ENCODE peak calls at places on chromosomes 6 and 20, in four cellular contexts. One of them, this sample, is unnamed.

GRCh38 chr20:3158968-3159431 is 665 bp downstream of the FASTKD5 start:
- DNase-seq in K562: peak
- DNase-seq in HepG2: no peak
- DNase-seq in HEK293T: no peak
- DNase-seq in this sample: no peak

GRCh38 chr6:113825776-113826175 is 31.4 kb upstream of the MARCKS start:
- DNase-seq in HEK293T: no peak
- DNase-seq in K562: no peak
- DNase-seq in HepG2: no peak
- DNase-seq in this sample: no peak

GRCh38 chr6:52284131-52284459 is 447 bp downstream of the MCM3 start:
- DNase-seq in HEK293T: peak
- DNase-seq in K562: peak
- DNase-seq in HepG2: peak
- DNase-seq in this sample: peak

GRCh38 chr6:63724721-63725120 is 89.1 kb downstream of the PHF3 start:
- DNase-seq in HepG2: peak
- DNase-seq in HEK293T: no peak
- DNase-seq in K562: no peak
- DNase-seq in this sample: no peak

GRCh38 chr20:33922224-33922623 is 71.5 kb upstream of the RALY start:
- DNase-seq in HEK293T: no peak
- DNase-seq in HepG2: no peak
- DNase-seq in K562: no peak
- DNase-seq in this sample: no peak

GRCh38 chr20:43183526-43183925 is 6.2 kb downstream of the PTPRT start:
- DNase-seq in HepG2: no peak
- DNase-seq in K562: no peak
- DNase-seq in HEK293T: no peak
- DNase-seq in this sample: no peak

GRCh38 chr6:88631830-88632229 is 331.6 kb downstream of the RNGTT start:
- DNase-seq in HEK293T: no peak
- DNase-seq in K562: no peak
- DNase-seq in HepG2: no peak
- DNase-seq in this sample: no peak

GRCh38 chr20:4335722-4336121 is 320.4 kb upstream of the RNF24 start:
- DNase-seq in HEK293T: no peak
- DNase-seq in K562: no peak
- DNase-seq in HepG2: no peak
- DNase-seq in this sample: no peak

GRCh38 chr20:34637245-34638185 is 39.4 kb downstream of the PIGU start:
- DNase-seq in K562: no peak
- DNase-seq in HEK293T: no peak
- DNase-seq in HepG2: peak
- DNase-seq in this sample: no peak

GRCh38 chr20:49340161-49340966 is 62.5 kb upstream of the ZNFX1 start:
- DNase-seq in K562: no peak
- DNase-seq in HepG2: no peak
- DNase-seq in HEK293T: no peak
- DNase-seq in this sample: no peak

GRCh38 chr6:161748535-161749386 is 474.9 kb upstream of the AGPAT4 start:
- DNase-seq in HEK293T: peak
- DNase-seq in HepG2: peak
- DNase-seq in K562: peak
- DNase-seq in this sample: peak

GRCh38 chr20:43458422-43458924 is 777 bp downstream of the SRSF6 start:
- DNase-seq in K562: no peak
- DNase-seq in HepG2: no peak
- DNase-seq in HEK293T: no peak
- DNase-seq in this sample: no peak

GRCh38 chr6:114228675-114229074 is 114.1 kb downstream of the HS3ST5 start:
- DNase-seq in HepG2: no peak
- DNase-seq in K562: no peak
- DNase-seq in HEK293T: no peak
- DNase-seq in this sample: no peak

GRCh38 chr20:48897298-48898044 is 24.0 kb upstream of the ARFGEF2 start:
- DNase-seq in HepG2: no peak
- DNase-seq in HEK293T: no peak
- DNase-seq in K562: no peak
- DNase-seq in this sample: no peak

GRCh38 chr6:15090145-15090579 is 155.7 kb upstream of the JARID2 start:
- DNase-seq in K562: peak
- DNase-seq in HepG2: no peak
- DNase-seq in HEK293T: no peak
- DNase-seq in this sample: no peak

GRCh38 chr6:22809380-22809779 is 240.0 kb downstream of the HDGFL1 start:
- DNase-seq in K562: no peak
- DNase-seq in HEK293T: no peak
- DNase-seq in HepG2: no peak
- DNase-seq in this sample: no peak

GRCh38 chr20:63047946-63048345 is 41.2 kb upstream of the BHLHE23 start:
- DNase-seq in K562: no peak
- DNase-seq in HepG2: no peak
- DNase-seq in HEK293T: no peak
- DNase-seq in this sample: no peak

GRCh38 chr20:17610566-17611289 is 40.9 kb downstream of the DSTN start:
- DNase-seq in K562: no peak
- DNase-seq in HEK293T: no peak
- DNase-seq in HepG2: no peak
- DNase-seq in this sample: no peak

GRCh38 chr6:126063512-126064146 is 77.3 kb downstream of the TRMT11 start:
- DNase-seq in HEK293T: peak
- DNase-seq in HepG2: no peak
- DNase-seq in K562: no peak
- DNase-seq in this sample: no peak
- TF ChIP-seq ELF4 in HEK293T: no peak
- TF ChIP-seq ELF4 in HepG2: no peak
- TF ChIP-seq ELF4 in K562: no peak
- TF ChIP-seq ELF4 in this sample: no peak

GRCh38 chr20:38447931-38448675 is 13.0 kb upstream of the SNHG17 start:
- DNase-seq in HepG2: peak
- DNase-seq in HEK293T: no peak
- DNase-seq in K562: peak
- DNase-seq in this sample: no peak
- TF ChIP-seq ELF4 in HepG2: no peak
- TF ChIP-seq ELF4 in HEK293T: no peak
- TF ChIP-seq ELF4 in K562: no peak
- TF ChIP-seq ELF4 in this sample: no peak

GRCh38 chr6:47306887-47307286 is 2.8 kb downstream of the TNFRSF21 start:
- DNase-seq in K562: no peak
- DNase-seq in HEK293T: no peak
- DNase-seq in HepG2: no peak
- DNase-seq in this sample: no peak

GRCh38 chr6:47308674-47309325 is 905 bp downstream of the TNFRSF21 start:
- DNase-seq in HEK293T: peak
- DNase-seq in K562: peak
- DNase-seq in HepG2: no peak
- DNase-seq in this sample: peak

GRCh38 chr6:47308223-47308567 is 1.5 kb downstream of the TNFRSF21 start:
- DNase-seq in HepG2: no peak
- DNase-seq in K562: no peak
- DNase-seq in HEK293T: no peak
- DNase-seq in this sample: no peak

GRCh38 chr6:47309326-47310130 is at the start of gene TNFRSF21:
- DNase-seq in HEK293T: peak
- DNase-seq in K562: peak
- DNase-seq in HepG2: peak
- DNase-seq in this sample: peak

DNA sequence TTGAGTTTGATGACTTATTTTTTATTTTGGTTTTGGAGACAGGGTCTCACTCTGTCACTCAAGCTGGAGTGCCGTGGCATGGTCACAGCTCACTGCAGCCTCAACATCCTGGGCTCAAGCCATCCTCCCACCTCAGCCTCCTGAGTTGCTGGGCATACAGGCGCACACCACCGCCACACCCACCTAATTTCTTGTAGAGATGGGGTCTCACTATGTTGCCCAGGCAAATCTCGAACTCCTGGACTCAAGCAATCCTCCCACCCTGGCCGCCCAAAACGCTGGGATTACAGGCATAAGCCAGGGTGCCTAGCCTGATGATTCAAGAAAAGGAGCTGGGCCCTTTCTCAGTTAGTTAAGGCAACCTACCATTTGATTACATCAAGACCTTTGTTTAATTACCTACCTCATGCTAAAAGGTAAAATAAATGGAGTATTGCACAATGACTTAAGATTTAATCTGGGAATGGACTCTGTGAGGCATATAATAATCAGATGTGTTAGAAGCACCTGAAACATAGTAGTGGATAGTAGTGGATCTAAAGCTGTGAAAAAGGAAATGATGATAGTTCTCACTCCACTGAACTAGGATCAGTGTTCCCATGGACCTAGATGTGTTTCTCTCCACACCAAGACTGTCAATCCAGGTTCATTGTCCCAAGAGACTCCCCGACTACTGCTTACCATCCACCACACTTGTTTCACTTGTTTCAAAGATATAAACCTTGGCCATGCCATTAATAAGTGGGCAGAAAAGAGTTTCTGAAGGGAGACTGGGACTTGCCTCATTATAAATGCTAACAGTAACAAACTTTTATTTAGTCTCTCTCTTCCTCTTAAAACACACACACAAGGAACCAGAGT is 2.1 kb downstream of the TNFRSF21 start:
- DNase-seq in K562: no peak
- DNase-seq in HepG2: no peak
- DNase-seq in HEK293T: no peak
- DNase-seq in this sample: no peak
- TF ChIP-seq ELF4 in K562: no peak
- TF ChIP-seq ELF4 in HepG2: no peak
- TF ChIP-seq ELF4 in HEK293T: no peak
- TF ChIP-seq ELF4 in this sample: no peak

GRCh38 chr6:147772724-147773123 is 264.2 kb downstream of the SAMD5 start:
- DNase-seq in K562: no peak
- DNase-seq in HEK293T: no peak
- DNase-seq in HepG2: no peak
- DNase-seq in this sample: no peak

GRCh38 chr6:147774856-147775255 is 266.4 kb downstream of the SAMD5 start:
- DNase-seq in K562: no peak
- DNase-seq in HepG2: peak
- DNase-seq in HEK293T: peak
- DNase-seq in this sample: peak

GRCh38 chr6:147779624-147780023 is 271.1 kb downstream of the SAMD5 start:
- DNase-seq in HepG2: no peak
- DNase-seq in HEK293T: no peak
- DNase-seq in K562: no peak
- DNase-seq in this sample: no peak

GRCh38 chr6:147782302-147782701 is 273.8 kb downstream of the SAMD5 start:
- DNase-seq in HepG2: no peak
- DNase-seq in HEK293T: peak
- DNase-seq in K562: no peak
- DNase-seq in this sample: no peak

GRCh38 chr6:147776631-147777030 is 268.1 kb downstream of the SAMD5 start:
- DNase-seq in HEK293T: no peak
- DNase-seq in HepG2: no peak
- DNase-seq in K562: no peak
- DNase-seq in this sample: no peak
- TF ChIP-seq ELF4 in HEK293T: no peak
- TF ChIP-seq ELF4 in HepG2: no peak
- TF ChIP-seq ELF4 in K562: no peak
- TF ChIP-seq ELF4 in this sample: no peak

DNA sequence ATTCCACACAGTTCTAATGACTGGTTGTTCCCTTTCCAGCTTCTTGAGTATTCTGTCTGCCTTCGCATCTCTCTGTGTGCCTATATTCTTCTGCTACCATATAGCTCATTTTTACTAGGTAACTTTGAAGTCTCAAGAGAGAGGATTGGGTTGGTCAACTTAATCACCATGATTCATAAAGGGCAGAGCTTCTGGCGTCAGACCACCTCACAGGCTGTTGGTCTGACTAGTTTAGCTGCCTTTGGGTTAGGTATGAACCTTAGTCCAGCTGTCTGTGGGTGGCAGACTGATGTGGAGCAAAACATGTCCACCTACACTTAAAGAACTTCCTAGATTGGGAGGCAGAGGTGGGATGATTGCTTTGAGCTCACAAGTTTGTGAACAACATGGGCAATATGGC is 192.2 kb upstream of the SGK1 start:
- DNase-seq in HepG2: no peak
- DNase-seq in HEK293T: no peak
- DNase-seq in K562: no peak
- DNase-seq in this sample: no peak
- TF ChIP-seq ELF4 in HepG2: no peak
- TF ChIP-seq ELF4 in HEK293T: no peak
- TF ChIP-seq ELF4 in K562: no peak
- TF ChIP-seq ELF4 in this sample: no peak

This sample was measured in WTC11.